ENCODE peak calls at places on chromosomes 7 and 10, in ten cellular contexts. M, C, X, H, B, S, A, R, Z and U are unnamed samples.
A peak's percentile ranks its signal among the peaks of the same experiment; 100 is the strongest.

GRCh38 chr7:47827321-47827720 is 120.9 kb downstream of the PKD1L1 start:
- DNase-seq in M (no peak), C (no peak), X (no peak), H (no peak), B (no peak), S (no peak), A (no peak), R (no peak), Z (no peak), U (no peak)

GRCh38 chr7:153887756-153888591 is 164.2 kb upstream of the DPP6 start:
- DNase-seq in M (no peak), C (no peak), X (no peak), H (no peak), B (no peak), S (no peak), A (no peak), R (no peak), Z (no peak), U (no peak)

GRCh38 chr10:43701295-43701694 is 52.6 kb upstream of the ZNF32 start:
- DNase-seq in M (no peak), C (no peak), X (no peak), H (no peak), B (no peak), S (no peak), A (no peak), R (no peak), Z (no peak), U (no peak)

GRCh38 chr7:36732806-36733205 is 8.5 kb upstream of the AOAH start:
- DNase-seq in M (no peak), C (no peak), X (no peak), H (no peak), B (no peak), S (no peak), A (no peak), R (no peak), Z (no peak), U (no peak)

GRCh38 chr10:103548581-103549348 is 55.3 kb downstream of the NEURL1 start:
- DNase-seq in M (no peak), C (no peak), X (peak; percentile 19), H (no peak), B (peak; percentile 70), S (no peak), A (no peak), R (no peak), Z (no peak), U (no peak)

GRCh38 chr10:61902448-61903183 is 1.1 kb downstream of the ARID5B start:
- DNase-seq in M (peak; percentile 59), C (no peak), X (peak; percentile 80), H (peak; percentile 48), B (no peak), S (peak; percentile 71), A (peak; percentile 39), R (peak; percentile 90), Z (no peak), U (peak; percentile 42)

GRCh38 chr7:2355079-2356008 is 717 bp downstream of the EIF3B start:
- DNase-seq in M (peak; percentile 28), C (no peak), X (peak; percentile 73), H (no peak), B (peak; percentile 30), S (no peak), A (no peak), R (peak; percentile 7), Z (peak; percentile 49), U (no peak)

GRCh38 chr7:120741371-120742042 is 116.4 kb downstream of the TSPAN12 start:
- DNase-seq in M (no peak), C (no peak), X (no peak), H (no peak), B (no peak), S (no peak), A (no peak), R (no peak), Z (no peak), U (no peak)

GRCh38 chr7:4713183-4713784 is 31.2 kb downstream of the FOXK1 start:
- DNase-seq in M (no peak), C (no peak), X (no peak), H (no peak), B (no peak), S (no peak), A (no peak), R (peak; percentile 64), Z (peak; percentile 47), U (no peak)

GRCh38 chr7:1015631-1016121 is 28.7 kb upstream of the GPR146 start:
- DNase-seq in M (no peak), C (no peak), X (no peak), H (no peak), B (peak; percentile 13), S (peak; percentile 18), A (no peak), R (no peak), Z (no peak), U (no peak)

GRCh38 chr7:28660132-28660531 is 247.8 kb downstream of the CREB5 start:
- DNase-seq in M (no peak), C (no peak), X (no peak), H (no peak), B (no peak), S (no peak), A (no peak), R (no peak), Z (no peak), U (no peak)

GRCh38 chr7:78649976-78650375 is 803.5 kb downstream of the MAGI2 start:
- DNase-seq in M (no peak), C (no peak), X (no peak), H (no peak), B (no peak), S (no peak), A (no peak), R (no peak), Z (no peak), U (no peak)

GRCh38 chr7:157462840-157463239 is 126.0 kb downstream of the DNAJB6 start:
- DNase-seq in M (no peak), C (no peak), X (no peak), H (no peak), B (no peak), S (no peak), A (no peak), R (no peak), Z (no peak), U (no peak)

GRCh38 chr7:44167920-44168319 is 21.3 kb downstream of the GCK start:
- DNase-seq in M (no peak), C (no peak), X (no peak), H (no peak), B (no peak), S (no peak), A (no peak), R (peak; percentile 46), Z (no peak), U (no peak)

GRCh38 chr10:78362406-78363022 is 328.9 kb downstream of the RPS24 start:
- DNase-seq in M (no peak), C (no peak), X (peak; percentile 61), H (no peak), B (peak; percentile 35), S (peak; percentile 68), A (no peak), R (no peak), Z (peak; percentile 61), U (peak; percentile 50)

GRCh38 chr7:142554555-142555532 is 194.4 kb upstream of the PRSS1 start:
- DNase-seq in M (no peak), C (no peak), X (no peak), H (no peak), B (no peak), S (no peak), A (no peak), R (peak; percentile 6), Z (no peak), U (no peak)